ENCODE peak calls at places on chromosomes 11 and 22, in four cellular contexts. One of them, this sample, is unnamed.

GRCh38 chr11:19631657-19632325 is 80.8 kb upstream of the NAV2 start:
- DNase-seq in GM12878: no peak
- DNase-seq in HepG2: no peak
- DNase-seq in K562: no peak
- DNase-seq in this sample: no peak

GRCh38 chr11:131838016-131838415 is 467.6 kb downstream of the NTM start:
- DNase-seq in GM12878: no peak
- DNase-seq in HepG2: no peak
- DNase-seq in K562: peak; percentile 23
- DNase-seq in this sample: peak; percentile 14

GRCh38 chr11:108606495-108607160 is 13.1 kb upstream of the EXPH5 start:
- DNase-seq in GM12878: no peak
- DNase-seq in HepG2: no peak
- DNase-seq in K562: no peak
- DNase-seq in this sample: no peak

GRCh38 chr22:30247974-30248373 is 1.4 kb upstream of the LIF start:
- DNase-seq in GM12878: no peak
- DNase-seq in HepG2: no peak
- DNase-seq in K562: no peak
- DNase-seq in this sample: no peak

GRCh38 chr11:2980168-2980840 is 11.8 kb downstream of the NAP1L4 start:
- DNase-seq in GM12878: no peak
- DNase-seq in HepG2: no peak
- DNase-seq in K562: no peak
- DNase-seq in this sample: no peak

GRCh38 chr11:18633256-18634139 is 644 bp downstream of the SPTY2D1 start:
- DNase-seq in GM12878: peak; percentile 75
- DNase-seq in HepG2: no peak
- DNase-seq in K562: no peak
- DNase-seq in this sample: no peak

GRCh38 chr22:28019881-28020861 is 101.1 kb upstream of the PITPNB start:
- DNase-seq in GM12878: no peak
- DNase-seq in HepG2: peak; percentile 30
- DNase-seq in K562: peak; percentile 73
- DNase-seq in this sample: peak; percentile 89

GRCh38 chr11:67674442-67674871 is at the start of gene ALDH3B2:
- DNase-seq in GM12878: no peak
- DNase-seq in HepG2: no peak
- DNase-seq in K562: no peak
- DNase-seq in this sample: no peak

GRCh38 chr11:129213261-129213660 is 21.1 kb upstream of the ARHGAP32 start:
- DNase-seq in GM12878: no peak
- DNase-seq in HepG2: no peak
- DNase-seq in K562: no peak
- DNase-seq in this sample: no peak

GRCh38 chr22:20431520-20432237 is 5.9 kb downstream of the SCARF2 start:
- DNase-seq in GM12878: no peak
- DNase-seq in HepG2: no peak
- DNase-seq in K562: peak; percentile 73
- DNase-seq in this sample: no peak

GRCh38 chr11:108394744-108395284 is 72.5 kb downstream of the C11orf65 start:
- DNase-seq in GM12878: no peak
- DNase-seq in HepG2: no peak
- DNase-seq in K562: no peak
- DNase-seq in this sample: no peak

GRCh38 chr22:27971926-27972325 is 52.9 kb upstream of the PITPNB start:
- DNase-seq in GM12878: no peak
- DNase-seq in HepG2: no peak
- DNase-seq in K562: no peak
- DNase-seq in this sample: no peak

GRCh38 chr11:9210922-9211320 is 54.2 kb downstream of the DENND5A start:
- DNase-seq in GM12878: peak; percentile 75
- DNase-seq in HepG2: no peak
- DNase-seq in K562: no peak
- DNase-seq in this sample: no peak

GRCh38 chr22:36432592-36433317 is 45.0 kb upstream of the MYH9 start:
- DNase-seq in GM12878: no peak
- DNase-seq in HepG2: peak; percentile 23
- DNase-seq in K562: no peak
- DNase-seq in this sample: no peak

GRCh38 chr11:67646535-67647336 is 3.8 kb downstream of the ACY3 start:
- DNase-seq in GM12878: peak; percentile 70
- DNase-seq in HepG2: no peak
- DNase-seq in K562: no peak
- DNase-seq in this sample: no peak

GRCh38 chr11:82676483-82677094 is 57.1 kb downstream of the FAM181B start:
- DNase-seq in GM12878: no peak
- DNase-seq in HepG2: peak; percentile 4
- DNase-seq in K562: peak; percentile 14
- DNase-seq in this sample: no peak

GRCh38 chr11:21552910-21553309 is 640.0 kb upstream of the ANO5 start:
- DNase-seq in GM12878: no peak
- DNase-seq in HepG2: no peak
- DNase-seq in K562: no peak
- DNase-seq in this sample: no peak

GRCh38 chr11:10122337-10123197 is 171.5 kb downstream of the SBF2 start:
- DNase-seq in GM12878: no peak
- DNase-seq in HepG2: no peak
- DNase-seq in K562: no peak
- DNase-seq in this sample: no peak

GRCh38 chr11:117232911-117233409 is 489 bp downstream of the RNF214 start:
- DNase-seq in GM12878: no peak
- DNase-seq in HepG2: no peak
- DNase-seq in K562: peak; percentile 61
- DNase-seq in this sample: peak; percentile 48

GRCh38 chr11:26830757-26831156 is 108.9 kb upstream of the SLC5A12 start:
- DNase-seq in GM12878: no peak
- DNase-seq in HepG2: no peak
- DNase-seq in K562: no peak
- DNase-seq in this sample: no peak

GRCh38 chr22:20216863-20217499 is 51.1 kb downstream of the RTN4R start:
- DNase-seq in GM12878: no peak
- DNase-seq in HepG2: no peak
- DNase-seq in K562: no peak
- DNase-seq in this sample: no peak

GRCh38 chr11:77547863-77548551 is 41.7 kb upstream of the AQP11 start:
- DNase-seq in GM12878: peak; percentile 38
- DNase-seq in HepG2: peak; percentile 56
- DNase-seq in K562: peak; percentile 49
- DNase-seq in this sample: peak; percentile 62

GRCh38 chr11:130911306-130911705 is 5.0 kb downstream of the SNX19 start:
- DNase-seq in GM12878: no peak
- DNase-seq in HepG2: no peak
- DNase-seq in K562: no peak
- DNase-seq in this sample: no peak

GRCh38 chr11:47595029-47595428 is 818 bp upstream of the C1QTNF4 start:
- DNase-seq in GM12878: no peak
- DNase-seq in HepG2: no peak
- DNase-seq in K562: no peak
- DNase-seq in this sample: no peak

GRCh38 chr22:44589831-44590230 is 91.8 kb upstream of the RTL6 start:
- DNase-seq in GM12878: no peak
- DNase-seq in HepG2: no peak
- DNase-seq in K562: no peak
- DNase-seq in this sample: no peak

GRCh38 chr11:13358871-13359270 is 81.3 kb downstream of the BMAL1 start:
- DNase-seq in GM12878: no peak
- DNase-seq in HepG2: no peak
- DNase-seq in K562: no peak
- DNase-seq in this sample: no peak

GRCh38 chr22:43275545-43275981 is 67.6 kb downstream of the SCUBE1 start:
- DNase-seq in GM12878: no peak
- DNase-seq in HepG2: peak; percentile 41
- DNase-seq in K562: peak; percentile 51
- DNase-seq in this sample: no peak

DNA sequence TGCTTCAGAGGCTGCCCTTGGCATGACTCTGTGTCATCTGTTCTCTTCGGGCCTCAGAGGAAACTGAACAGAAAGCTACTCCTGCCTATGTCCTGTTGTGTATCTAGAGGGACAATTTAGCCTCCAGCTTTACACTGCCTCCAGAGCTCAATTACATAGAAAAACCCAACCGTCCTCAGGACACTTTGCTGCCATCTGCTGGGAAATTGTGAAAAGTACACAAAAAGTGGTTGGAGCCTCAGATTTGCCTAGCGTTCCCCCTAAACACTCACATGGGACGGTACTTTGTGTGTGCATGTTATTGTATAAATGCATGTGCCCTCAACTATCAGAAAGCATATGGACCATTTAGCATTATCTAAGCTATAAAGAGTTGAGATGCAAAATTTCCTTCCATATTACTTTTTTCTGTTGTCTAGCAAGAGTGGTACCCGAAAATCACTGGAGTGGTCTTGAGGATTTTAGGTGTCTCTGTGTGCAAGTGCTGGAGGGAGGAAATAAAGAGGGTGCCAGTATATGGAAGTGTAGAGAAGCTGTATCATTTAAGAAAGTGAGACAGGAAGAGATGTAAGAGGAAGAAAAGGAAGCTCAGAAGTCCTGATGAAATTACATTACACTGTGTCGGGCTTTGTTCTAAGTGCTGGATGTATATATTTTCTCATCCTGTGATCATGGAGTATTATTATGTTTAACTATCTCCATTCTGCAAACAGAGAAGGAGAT is 8.7 kb upstream of the MS4A4E start:
- DNase-seq in GM12878: peak; percentile 59
- DNase-seq in HepG2: peak; percentile 23
- DNase-seq in K562: peak; percentile 37
- DNase-seq in this sample: peak; percentile 19
- TF ChIP-seq FOXM1 in GM12878: peak; percentile 49
- TF ChIP-seq FOXM1 in HepG2: no peak
- TF ChIP-seq FOXM1 in K562: no peak
- TF ChIP-seq FOXM1 in this sample: no peak

GRCh38 chr11:1560618-1561251 is 11.3 kb downstream of the DUSP8 start:
- DNase-seq in GM12878: no peak
- DNase-seq in HepG2: no peak
- DNase-seq in K562: no peak
- DNase-seq in this sample: no peak
- TF ChIP-seq SP1 in GM12878: no peak
- TF ChIP-seq SP1 in HepG2: no peak
- TF ChIP-seq SP1 in K562: no peak
- TF ChIP-seq SP1 in this sample: no peak

DNA sequence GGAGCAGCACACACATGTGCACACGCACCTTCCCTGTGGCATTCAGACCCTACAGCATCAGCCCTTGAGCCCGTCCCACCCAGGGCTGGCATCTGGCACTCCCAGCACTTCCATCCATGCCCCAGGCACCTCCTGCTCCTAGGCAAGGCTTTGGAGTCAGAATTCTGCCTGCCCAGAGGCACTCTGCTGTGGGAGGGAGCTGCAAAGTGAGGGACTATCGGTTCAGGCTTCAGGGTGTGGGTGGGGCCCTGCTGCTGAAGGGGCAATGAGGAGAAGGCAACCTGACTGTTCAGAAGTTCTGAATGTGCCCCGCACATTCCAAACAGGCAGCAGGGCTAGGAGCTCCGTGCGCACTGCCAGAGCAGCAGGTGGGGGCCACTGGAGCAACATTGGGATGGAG is 39.7 kb downstream of the NECTIN1 start:
- DNase-seq in GM12878: no peak
- DNase-seq in HepG2: no peak
- DNase-seq in K562: no peak
- DNase-seq in this sample: no peak
- TF ChIP-seq FOXM1 in GM12878: no peak
- TF ChIP-seq FOXM1 in HepG2: no peak
- TF ChIP-seq FOXM1 in K562: no peak
- TF ChIP-seq FOXM1 in this sample: no peak

DNA sequence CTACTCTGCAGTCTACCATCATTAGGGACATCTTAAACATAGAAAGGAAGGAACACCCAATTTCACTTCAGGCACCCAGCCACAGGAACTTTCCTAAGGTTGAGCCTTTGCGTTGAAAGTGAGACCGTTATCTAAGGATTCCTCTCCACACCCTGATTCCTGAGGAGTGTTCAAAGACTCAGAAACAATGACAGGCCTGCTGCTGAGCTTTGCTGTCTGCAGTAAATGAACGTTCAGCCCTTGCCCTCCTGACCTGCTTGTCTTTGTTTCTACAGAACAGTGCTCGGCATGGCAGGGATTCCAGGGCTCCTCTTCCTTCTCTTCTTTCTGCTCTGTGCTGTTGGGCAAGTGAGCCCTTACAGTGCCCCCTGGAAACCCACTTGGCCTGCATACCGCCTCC is 7.0 kb downstream of the PRSS23 start:
- DNase-seq in GM12878: no peak
- DNase-seq in HepG2: no peak
- DNase-seq in K562: no peak
- DNase-seq in this sample: no peak
- TF ChIP-seq SP1 in GM12878: no peak
- TF ChIP-seq SP1 in HepG2: no peak
- TF ChIP-seq SP1 in K562: no peak
- TF ChIP-seq SP1 in this sample: no peak

GRCh38 chr11:103920933-103921332 is 115.5 kb upstream of the DDI1 start:
- DNase-seq in GM12878: no peak
- DNase-seq in HepG2: no peak
- DNase-seq in K562: no peak
- DNase-seq in this sample: no peak

GRCh38 chr11:103924166-103925013 is 112.0 kb upstream of the DDI1 start:
- DNase-seq in GM12878: no peak
- DNase-seq in HepG2: no peak
- DNase-seq in K562: no peak
- DNase-seq in this sample: no peak

GRCh38 chr11:103923473-103923931 is 112.9 kb upstream of the DDI1 start:
- DNase-seq in GM12878: no peak
- DNase-seq in HepG2: peak; percentile 4
- DNase-seq in K562: no peak
- DNase-seq in this sample: no peak

DNA sequence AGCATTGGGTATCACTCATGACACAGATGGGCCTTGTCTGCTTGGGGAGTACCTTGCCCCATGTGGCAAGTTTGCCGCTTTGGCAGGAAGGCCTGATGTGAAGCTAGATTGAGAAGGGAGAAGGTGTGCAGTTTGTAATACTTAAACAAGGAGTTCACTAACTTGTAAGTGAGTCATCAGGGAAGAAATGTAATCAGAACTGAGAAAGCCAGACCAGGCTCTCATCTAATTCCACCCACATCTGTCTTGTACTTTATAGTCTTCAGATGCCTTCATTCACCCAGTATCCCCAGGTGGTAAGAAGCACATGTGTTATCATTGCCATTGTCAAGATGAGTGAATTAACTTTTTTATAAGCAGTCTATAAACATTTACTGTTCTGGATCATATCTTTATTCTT is 116.0 kb upstream of the DDI1 start:
- DNase-seq in GM12878: no peak
- DNase-seq in HepG2: no peak
- DNase-seq in K562: no peak
- DNase-seq in this sample: no peak
- TF ChIP-seq FOXM1 in GM12878: no peak
- TF ChIP-seq FOXM1 in HepG2: no peak
- TF ChIP-seq FOXM1 in K562: no peak
- TF ChIP-seq FOXM1 in this sample: no peak

GRCh38 chr11:86547727-86548126 is 124.7 kb downstream of the ME3 start:
- DNase-seq in GM12878: no peak
- DNase-seq in HepG2: no peak
- DNase-seq in K562: no peak
- DNase-seq in this sample: no peak
- TF ChIP-seq SP1 in GM12878: no peak
- TF ChIP-seq SP1 in HepG2: no peak
- TF ChIP-seq SP1 in K562: no peak
- TF ChIP-seq SP1 in this sample: no peak